ENCODE peak calls at places on chromosomes 12 and 14, in ten cellular contexts. One of them, this sample, is unnamed.

GRCh38 chr14:50343424-50343823 is 31.3 kb downstream of the DMAC2L start:
- DNase-seq in progenitor cell of endocrine pancreas: no peak
- DNase-seq in heart right ventricle: no peak
- DNase-seq in AG08396: no peak
- DNase-seq in tibial nerve: no peak
- DNase-seq in cardiac fibroblast: peak
- DNase-seq in fibroblast of lung: peak
- DNase-seq in stimulated activated CD4-positive, alpha-beta T cell treated with anti-CD3 and anti-CD28 coated beads, TNF-alpha, amount 100 ng/mL, for 1 hour: no peak
- DNase-seq in NCI-H2081: no peak
- DNase-seq in T-helper 2 cell: no peak
- DNase-seq in this sample: no peak

GRCh38 chr12:27523305-27523641 is 733 bp upstream of the PPFIBP1 start:
- DNase-seq in NCI-H2081: no peak
- DNase-seq in T-helper 2 cell: no peak
- DNase-seq in tibial nerve: no peak
- DNase-seq in stimulated activated CD4-positive, alpha-beta T cell treated with anti-CD3 and anti-CD28 coated beads, TNF-alpha, amount 100 ng/mL, for 1 hour: no peak
- DNase-seq in heart right ventricle: no peak
- DNase-seq in progenitor cell of endocrine pancreas: no peak
- DNase-seq in AG08396: no peak
- DNase-seq in fibroblast of lung: no peak
- DNase-seq in cardiac fibroblast: no peak
- DNase-seq in this sample: peak

GRCh38 chr12:120642086-120642485 is 1.7 kb downstream of the CABP1 start:
- DNase-seq in heart right ventricle: no peak
- DNase-seq in tibial nerve: no peak
- DNase-seq in T-helper 2 cell: no peak
- DNase-seq in progenitor cell of endocrine pancreas: no peak
- DNase-seq in AG08396: no peak
- DNase-seq in fibroblast of lung: no peak
- DNase-seq in NCI-H2081: no peak
- DNase-seq in cardiac fibroblast: no peak
- DNase-seq in stimulated activated CD4-positive, alpha-beta T cell treated with anti-CD3 and anti-CD28 coated beads, TNF-alpha, amount 100 ng/mL, for 1 hour: no peak
- DNase-seq in this sample: no peak

GRCh38 chr12:76312314-76312713 is 35.9 kb downstream of the BBS10 start:
- DNase-seq in NCI-H2081: no peak
- DNase-seq in fibroblast of lung: peak
- DNase-seq in stimulated activated CD4-positive, alpha-beta T cell treated with anti-CD3 and anti-CD28 coated beads, TNF-alpha, amount 100 ng/mL, for 1 hour: no peak
- DNase-seq in T-helper 2 cell: no peak
- DNase-seq in heart right ventricle: no peak
- DNase-seq in AG08396: no peak
- DNase-seq in cardiac fibroblast: no peak
- DNase-seq in tibial nerve: no peak
- DNase-seq in progenitor cell of endocrine pancreas: no peak
- DNase-seq in this sample: no peak

GRCh38 chr12:40837891-40838424 is 145.7 kb downstream of the CNTN1 start:
- DNase-seq in heart right ventricle: no peak
- DNase-seq in fibroblast of lung: no peak
- DNase-seq in progenitor cell of endocrine pancreas: no peak
- DNase-seq in AG08396: no peak
- DNase-seq in NCI-H2081: no peak
- DNase-seq in cardiac fibroblast: no peak
- DNase-seq in stimulated activated CD4-positive, alpha-beta T cell treated with anti-CD3 and anti-CD28 coated beads, TNF-alpha, amount 100 ng/mL, for 1 hour: no peak
- DNase-seq in T-helper 2 cell: no peak
- DNase-seq in tibial nerve: no peak
- DNase-seq in this sample: no peak

GRCh38 chr12:89494411-89495231 is 30.0 kb downstream of the GALNT4 start:
- DNase-seq in progenitor cell of endocrine pancreas: no peak
- DNase-seq in T-helper 2 cell: peak
- DNase-seq in heart right ventricle: no peak
- DNase-seq in AG08396: peak
- DNase-seq in cardiac fibroblast: peak
- DNase-seq in fibroblast of lung: peak
- DNase-seq in NCI-H2081: no peak
- DNase-seq in tibial nerve: no peak
- DNase-seq in stimulated activated CD4-positive, alpha-beta T cell treated with anti-CD3 and anti-CD28 coated beads, TNF-alpha, amount 100 ng/mL, for 1 hour: no peak
- DNase-seq in this sample: no peak

GRCh38 chr14:93527076-93527692 is 96.4 kb downstream of the UNC79 start:
- DNase-seq in AG08396: no peak
- DNase-seq in heart right ventricle: no peak
- DNase-seq in stimulated activated CD4-positive, alpha-beta T cell treated with anti-CD3 and anti-CD28 coated beads, TNF-alpha, amount 100 ng/mL, for 1 hour: no peak
- DNase-seq in cardiac fibroblast: no peak
- DNase-seq in tibial nerve: no peak
- DNase-seq in T-helper 2 cell: no peak
- DNase-seq in fibroblast of lung: no peak
- DNase-seq in progenitor cell of endocrine pancreas: no peak
- DNase-seq in NCI-H2081: no peak
- DNase-seq in this sample: no peak

GRCh38 chr14:91410781-91411536 is 6.7 kb downstream of the CCDC88C start:
- DNase-seq in tibial nerve: no peak
- DNase-seq in heart right ventricle: no peak
- DNase-seq in progenitor cell of endocrine pancreas: no peak
- DNase-seq in T-helper 2 cell: no peak
- DNase-seq in NCI-H2081: no peak
- DNase-seq in fibroblast of lung: no peak
- DNase-seq in stimulated activated CD4-positive, alpha-beta T cell treated with anti-CD3 and anti-CD28 coated beads, TNF-alpha, amount 100 ng/mL, for 1 hour: no peak
- DNase-seq in AG08396: no peak
- DNase-seq in cardiac fibroblast: no peak
- DNase-seq in this sample: no peak

GRCh38 chr12:130164931-130165330 is 2.7 kb downstream of the FZD10 start:
- DNase-seq in NCI-H2081: no peak
- DNase-seq in T-helper 2 cell: no peak
- DNase-seq in fibroblast of lung: no peak
- DNase-seq in stimulated activated CD4-positive, alpha-beta T cell treated with anti-CD3 and anti-CD28 coated beads, TNF-alpha, amount 100 ng/mL, for 1 hour: no peak
- DNase-seq in AG08396: no peak
- DNase-seq in cardiac fibroblast: no peak
- DNase-seq in tibial nerve: no peak
- DNase-seq in heart right ventricle: no peak
- DNase-seq in progenitor cell of endocrine pancreas: no peak
- DNase-seq in this sample: no peak

GRCh38 chr12:7158866-7159600 is 28.9 kb downstream of the CLSTN3 start:
- DNase-seq in progenitor cell of endocrine pancreas: no peak
- DNase-seq in heart right ventricle: no peak
- DNase-seq in fibroblast of lung: no peak
- DNase-seq in NCI-H2081: no peak
- DNase-seq in cardiac fibroblast: no peak
- DNase-seq in tibial nerve: no peak
- DNase-seq in AG08396: peak
- DNase-seq in T-helper 2 cell: no peak
- DNase-seq in stimulated activated CD4-positive, alpha-beta T cell treated with anti-CD3 and anti-CD28 coated beads, TNF-alpha, amount 100 ng/mL, for 1 hour: no peak
- DNase-seq in this sample: no peak

GRCh38 chr12:77751939-77752338 is 78.8 kb upstream of the NAV3 start:
- DNase-seq in stimulated activated CD4-positive, alpha-beta T cell treated with anti-CD3 and anti-CD28 coated beads, TNF-alpha, amount 100 ng/mL, for 1 hour: no peak
- DNase-seq in heart right ventricle: no peak
- DNase-seq in progenitor cell of endocrine pancreas: no peak
- DNase-seq in tibial nerve: no peak
- DNase-seq in T-helper 2 cell: no peak
- DNase-seq in NCI-H2081: peak
- DNase-seq in fibroblast of lung: peak
- DNase-seq in AG08396: no peak
- DNase-seq in cardiac fibroblast: peak
- DNase-seq in this sample: no peak

GRCh38 chr14:89000007-89000942 is 175.8 kb downstream of the TTC8 start:
- DNase-seq in T-helper 2 cell: no peak
- DNase-seq in cardiac fibroblast: peak
- DNase-seq in tibial nerve: no peak
- DNase-seq in fibroblast of lung: peak
- DNase-seq in NCI-H2081: no peak
- DNase-seq in progenitor cell of endocrine pancreas: no peak
- DNase-seq in heart right ventricle: peak
- DNase-seq in AG08396: peak
- DNase-seq in stimulated activated CD4-positive, alpha-beta T cell treated with anti-CD3 and anti-CD28 coated beads, TNF-alpha, amount 100 ng/mL, for 1 hour: no peak
- DNase-seq in this sample: no peak

GRCh38 chr12:53224897-53225634 is 6.9 kb downstream of the RARG start:
- DNase-seq in cardiac fibroblast: peak
- DNase-seq in T-helper 2 cell: no peak
- DNase-seq in NCI-H2081: no peak
- DNase-seq in progenitor cell of endocrine pancreas: no peak
- DNase-seq in fibroblast of lung: peak
- DNase-seq in heart right ventricle: no peak
- DNase-seq in tibial nerve: no peak
- DNase-seq in AG08396: no peak
- DNase-seq in stimulated activated CD4-positive, alpha-beta T cell treated with anti-CD3 and anti-CD28 coated beads, TNF-alpha, amount 100 ng/mL, for 1 hour: no peak
- DNase-seq in this sample: no peak

GRCh38 chr12:25197608-25198007 is 2.6 kb downstream of the ETFRF1 start:
- DNase-seq in progenitor cell of endocrine pancreas: no peak
- DNase-seq in tibial nerve: no peak
- DNase-seq in NCI-H2081: no peak
- DNase-seq in heart right ventricle: no peak
- DNase-seq in fibroblast of lung: no peak
- DNase-seq in stimulated activated CD4-positive, alpha-beta T cell treated with anti-CD3 and anti-CD28 coated beads, TNF-alpha, amount 100 ng/mL, for 1 hour: no peak
- DNase-seq in cardiac fibroblast: no peak
- DNase-seq in T-helper 2 cell: no peak
- DNase-seq in AG08396: no peak
- DNase-seq in this sample: no peak

GRCh38 chr12:54932691-54933090 is 51.9 kb downstream of the TESPA1 start:
- DNase-seq in progenitor cell of endocrine pancreas: no peak
- DNase-seq in NCI-H2081: peak
- DNase-seq in cardiac fibroblast: peak
- DNase-seq in T-helper 2 cell: no peak
- DNase-seq in heart right ventricle: no peak
- DNase-seq in tibial nerve: peak
- DNase-seq in stimulated activated CD4-positive, alpha-beta T cell treated with anti-CD3 and anti-CD28 coated beads, TNF-alpha, amount 100 ng/mL, for 1 hour: no peak
- DNase-seq in AG08396: no peak
- DNase-seq in fibroblast of lung: peak
- DNase-seq in this sample: peak

GRCh38 chr14:104443391-104444158 is 136.0 kb upstream of the C14orf180 start:
- DNase-seq in NCI-H2081: no peak
- DNase-seq in fibroblast of lung: no peak
- DNase-seq in progenitor cell of endocrine pancreas: no peak
- DNase-seq in stimulated activated CD4-positive, alpha-beta T cell treated with anti-CD3 and anti-CD28 coated beads, TNF-alpha, amount 100 ng/mL, for 1 hour: no peak
- DNase-seq in T-helper 2 cell: no peak
- DNase-seq in cardiac fibroblast: no peak
- DNase-seq in tibial nerve: no peak
- DNase-seq in AG08396: no peak
- DNase-seq in heart right ventricle: no peak
- DNase-seq in this sample: no peak

GRCh38 chr12:25682421-25682820 is 129.3 kb upstream of the LMNTD1 start:
- DNase-seq in stimulated activated CD4-positive, alpha-beta T cell treated with anti-CD3 and anti-CD28 coated beads, TNF-alpha, amount 100 ng/mL, for 1 hour: no peak
- DNase-seq in AG08396: no peak
- DNase-seq in heart right ventricle: no peak
- DNase-seq in NCI-H2081: no peak
- DNase-seq in progenitor cell of endocrine pancreas: no peak
- DNase-seq in T-helper 2 cell: no peak
- DNase-seq in fibroblast of lung: peak
- DNase-seq in cardiac fibroblast: peak
- DNase-seq in tibial nerve: no peak
- DNase-seq in this sample: no peak

GRCh38 chr14:54420478-54421116 is 20.6 kb downstream of the CNIH1 start:
- DNase-seq in AG08396: peak
- DNase-seq in heart right ventricle: no peak
- DNase-seq in T-helper 2 cell: no peak
- DNase-seq in stimulated activated CD4-positive, alpha-beta T cell treated with anti-CD3 and anti-CD28 coated beads, TNF-alpha, amount 100 ng/mL, for 1 hour: no peak
- DNase-seq in tibial nerve: peak
- DNase-seq in NCI-H2081: no peak
- DNase-seq in progenitor cell of endocrine pancreas: no peak
- DNase-seq in cardiac fibroblast: peak
- DNase-seq in fibroblast of lung: peak
- DNase-seq in this sample: no peak

GRCh38 chr14:73467377-73467776 is 9.0 kb upstream of the NUMB start:
- DNase-seq in cardiac fibroblast: peak
- DNase-seq in progenitor cell of endocrine pancreas: no peak
- DNase-seq in heart right ventricle: no peak
- DNase-seq in NCI-H2081: no peak
- DNase-seq in stimulated activated CD4-positive, alpha-beta T cell treated with anti-CD3 and anti-CD28 coated beads, TNF-alpha, amount 100 ng/mL, for 1 hour: no peak
- DNase-seq in tibial nerve: no peak
- DNase-seq in T-helper 2 cell: peak
- DNase-seq in fibroblast of lung: peak
- DNase-seq in AG08396: no peak
- DNase-seq in this sample: no peak

GRCh38 chr14:79649856-79650255 is 561.4 kb downstream of the DIO2 start:
- DNase-seq in T-helper 2 cell: no peak
- DNase-seq in heart right ventricle: no peak
- DNase-seq in cardiac fibroblast: no peak
- DNase-seq in tibial nerve: no peak
- DNase-seq in progenitor cell of endocrine pancreas: no peak
- DNase-seq in fibroblast of lung: no peak
- DNase-seq in AG08396: no peak
- DNase-seq in NCI-H2081: no peak
- DNase-seq in stimulated activated CD4-positive, alpha-beta T cell treated with anti-CD3 and anti-CD28 coated beads, TNF-alpha, amount 100 ng/mL, for 1 hour: no peak
- DNase-seq in this sample: no peak

GRCh38 chr12:6828671-6829531 is 694 bp downstream of the P3H3 start:
- DNase-seq in fibroblast of lung: peak
- DNase-seq in NCI-H2081: no peak
- DNase-seq in AG08396: peak
- DNase-seq in T-helper 2 cell: no peak
- DNase-seq in stimulated activated CD4-positive, alpha-beta T cell treated with anti-CD3 and anti-CD28 coated beads, TNF-alpha, amount 100 ng/mL, for 1 hour: no peak
- DNase-seq in cardiac fibroblast: peak
- DNase-seq in progenitor cell of endocrine pancreas: no peak
- DNase-seq in heart right ventricle: no peak
- DNase-seq in tibial nerve: no peak
- DNase-seq in this sample: no peak

GRCh38 chr14:22059201-22059600 is 385.6 kb upstream of the OR4E1 start:
- DNase-seq in stimulated activated CD4-positive, alpha-beta T cell treated with anti-CD3 and anti-CD28 coated beads, TNF-alpha, amount 100 ng/mL, for 1 hour: no peak
- DNase-seq in NCI-H2081: no peak
- DNase-seq in progenitor cell of endocrine pancreas: no peak
- DNase-seq in fibroblast of lung: no peak
- DNase-seq in heart right ventricle: no peak
- DNase-seq in tibial nerve: no peak
- DNase-seq in AG08396: no peak
- DNase-seq in cardiac fibroblast: no peak
- DNase-seq in T-helper 2 cell: no peak
- DNase-seq in this sample: no peak

GRCh38 chr12:85273411-85274075 is 6.5 kb upstream of the ALX1 start:
- DNase-seq in AG08396: no peak
- DNase-seq in tibial nerve: no peak
- DNase-seq in fibroblast of lung: no peak
- DNase-seq in progenitor cell of endocrine pancreas: no peak
- DNase-seq in stimulated activated CD4-positive, alpha-beta T cell treated with anti-CD3 and anti-CD28 coated beads, TNF-alpha, amount 100 ng/mL, for 1 hour: no peak
- DNase-seq in cardiac fibroblast: no peak
- DNase-seq in NCI-H2081: no peak
- DNase-seq in T-helper 2 cell: no peak
- DNase-seq in heart right ventricle: no peak
- DNase-seq in this sample: no peak

GRCh38 chr14:21039059-21039422 is 3.1 kb upstream of the RNASE7 start:
- DNase-seq in progenitor cell of endocrine pancreas: no peak
- DNase-seq in NCI-H2081: no peak
- DNase-seq in T-helper 2 cell: no peak
- DNase-seq in AG08396: no peak
- DNase-seq in fibroblast of lung: peak
- DNase-seq in heart right ventricle: peak
- DNase-seq in stimulated activated CD4-positive, alpha-beta T cell treated with anti-CD3 and anti-CD28 coated beads, TNF-alpha, amount 100 ng/mL, for 1 hour: no peak
- DNase-seq in tibial nerve: peak
- DNase-seq in cardiac fibroblast: peak
- DNase-seq in this sample: peak

GRCh38 chr12:75641031-75641780 is 129.8 kb upstream of the KRR1 start:
- DNase-seq in tibial nerve: no peak
- DNase-seq in progenitor cell of endocrine pancreas: no peak
- DNase-seq in AG08396: peak
- DNase-seq in fibroblast of lung: peak
- DNase-seq in stimulated activated CD4-positive, alpha-beta T cell treated with anti-CD3 and anti-CD28 coated beads, TNF-alpha, amount 100 ng/mL, for 1 hour: no peak
- DNase-seq in cardiac fibroblast: peak
- DNase-seq in NCI-H2081: no peak
- DNase-seq in T-helper 2 cell: peak
- DNase-seq in heart right ventricle: no peak
- DNase-seq in this sample: no peak

GRCh38 chr14:102075155-102075554 is 11.7 kb downstream of the HSP90AA1 start:
- DNase-seq in fibroblast of lung: no peak
- DNase-seq in progenitor cell of endocrine pancreas: no peak
- DNase-seq in stimulated activated CD4-positive, alpha-beta T cell treated with anti-CD3 and anti-CD28 coated beads, TNF-alpha, amount 100 ng/mL, for 1 hour: no peak
- DNase-seq in heart right ventricle: no peak
- DNase-seq in T-helper 2 cell: no peak
- DNase-seq in NCI-H2081: no peak
- DNase-seq in AG08396: no peak
- DNase-seq in cardiac fibroblast: no peak
- DNase-seq in tibial nerve: no peak
- DNase-seq in this sample: no peak